ENCODE peak calls at places on chromosomes 11 and 22, in four cellular contexts. M is left ventricle myocardium inferior; F is A673; C is CD4-positive, alpha-beta T cell. I is an unnamed sample.

GRCh38 chr22:19850482-19851109 is 4.1 kb downstream of the GNB1L start:
- DNase-seq in C (no peak), F (no peak), M (no peak), I (no peak)

GRCh38 chr11:33935466-33935865 is 43.6 kb upstream of the LMO2 start:
- DNase-seq in F (no peak), C (no peak), M (no peak), I (no peak)

GRCh38 chr11:122863704-122864326 is 18.7 kb upstream of the JHY start:
- DNase-seq in C (peak; percentile 24), M (peak; percentile 32), F (peak; percentile 71), I (no peak)

GRCh38 chr22:31738566-31738965 is 11.4 kb downstream of the PRR14L start:
- DNase-seq in F (peak; percentile 11), M (no peak), C (no peak), I (no peak)

GRCh38 chr22:19430890-19431541 is 517 bp downstream of the HIRA start:
- DNase-seq in M (peak; percentile 29), C (no peak), F (peak; percentile 23), I (peak; percentile 14)

GRCh38 chr11:95337175-95337957 is 106.4 kb upstream of the SESN3 start:
- DNase-seq in C (no peak), M (peak; percentile 77), F (peak; percentile 75), I (no peak)

GRCh38 chr11:116707746-116708145 is 65.0 kb downstream of the BUD13 start:
- DNase-seq in C (no peak), M (no peak), F (no peak), I (no peak)

GRCh38 chr11:89736566-89736965 is 26.5 kb downstream of the TRIM77 start:
- DNase-seq in M (no peak), C (no peak), F (no peak), I (no peak)

GRCh38 chr11:110078923-110079544 is 14.2 kb upstream of the ZC3H12C start:
- DNase-seq in M (no peak), F (no peak), C (no peak), I (no peak)

GRCh38 chr11:61598886-61599868 is 18.3 kb upstream of the SYT7 start:
- DNase-seq in F (no peak), M (peak; percentile 60), C (no peak), I (no peak)

GRCh38 chr11:106088896-106089295 is 11.4 kb downstream of the AASDHPPT start:
- DNase-seq in F (no peak), C (no peak), M (no peak), I (no peak)

GRCh38 chr22:19745155-19746133 is 15.1 kb upstream of the TBX1 start:
- DNase-seq in F (no peak), C (no peak), M (peak; percentile 79), I (no peak)

GRCh38 chr11:133833899-133834296 is 11.4 kb downstream of the SPATA19 start:
- DNase-seq in M (no peak), F (no peak), C (no peak), I (no peak)

GRCh38 chr11:133836076-133836548 is 9.2 kb downstream of the SPATA19 start:
- DNase-seq in M (no peak), F (no peak), C (no peak), I (no peak)

GRCh38 chr11:133834399-133835257 is 10.7 kb downstream of the SPATA19 start:
- DNase-seq in M (no peak), F (no peak), C (no peak), I (no peak)

GRCh38 chr11:133833101-133833898 is 12.0 kb downstream of the SPATA19 start:
- DNase-seq in M (no peak), F (peak; percentile 27), C (no peak), I (no peak)

GRCh38 chr11:133835258-133836075 is 9.8 kb downstream of the SPATA19 start:
- DNase-seq in F (peak; percentile 59), C (no peak), M (no peak), I (no peak)
- H3K9me3 ChIP-seq in F (no peaks in the 10 kb centered on the region), C (no peaks in the 10 kb centered on the region), M (peaks cover 8% of the 10 kb centered on the region), I (no peaks in the 10 kb centered on the region)

DNA sequence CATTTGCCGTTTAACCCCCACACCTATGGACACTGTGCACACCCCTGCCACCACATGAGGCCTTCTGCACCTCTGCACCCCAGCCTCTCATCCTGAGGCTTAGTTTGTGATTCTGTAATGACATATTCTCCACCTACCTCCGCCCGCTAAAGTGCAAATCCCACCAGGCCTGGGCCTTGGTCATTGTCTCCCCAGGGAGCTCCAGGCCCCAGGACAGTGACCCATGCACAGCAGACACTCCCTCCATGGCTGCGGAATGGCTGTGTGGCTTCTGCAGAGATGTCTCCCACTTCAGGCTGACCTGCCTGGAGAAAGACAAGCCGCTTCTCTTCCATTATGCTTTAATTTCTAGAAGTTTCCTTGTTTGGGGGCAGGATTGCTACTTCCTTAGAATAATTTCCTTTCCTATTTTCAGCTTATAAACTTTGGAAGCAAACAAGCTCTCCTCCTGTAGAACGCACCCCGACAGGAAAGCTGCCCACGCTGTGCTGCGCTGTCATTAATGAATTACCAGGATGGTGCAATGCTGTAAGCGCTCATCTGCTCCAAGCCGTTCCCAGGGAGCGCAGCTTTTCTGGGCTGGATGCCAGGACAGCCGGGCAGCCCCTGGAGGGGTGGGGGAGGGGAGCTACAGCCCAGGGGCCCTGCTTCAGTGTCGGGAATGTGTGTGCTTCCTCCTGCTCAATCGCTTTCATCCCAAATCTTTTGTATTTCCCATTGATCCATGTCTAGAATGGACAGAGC is 618.0 kb downstream of the BRD1 start:
- DNase-seq in C (no peak), M (peak; percentile 4), F (peak; percentile 91), I (no peak)
- H3K9me3 ChIP-seq in C (no peaks in the 10 kb centered on the region), M (no peaks in the 10 kb centered on the region), F (no peaks in the 10 kb centered on the region), I (no peaks in the 10 kb centered on the region)

GRCh38 chr22:47449508-47450270 is 687.2 kb downstream of the TBC1D22A start:
- DNase-seq in F (no peak), C (no peak), M (no peak), I (no peak)

GRCh38 chr22:47450876-47451475 is 688.5 kb downstream of the TBC1D22A start:
- DNase-seq in F (no peak), C (no peak), M (no peak), I (no peak)

GRCh38 chr22:47446821-47447810 is 684.7 kb downstream of the TBC1D22A start:
- DNase-seq in C (no peak), F (no peak), M (no peak), I (no peak)

GRCh38 chr22:47446331-47446730 is 683.9 kb downstream of the TBC1D22A start:
- DNase-seq in C (no peak), F (no peak), M (no peak), I (no peak)

GRCh38 chr22:47448231-47449035 is 686.0 kb downstream of the TBC1D22A start:
- DNase-seq in F (no peak), M (no peak), C (no peak), I (no peak)
- H3K9me3 ChIP-seq in F (no peaks in the 10 kb centered on the region), M (peaks cover 7% of the 10 kb centered on the region), C (peaks cover 5% of the 10 kb centered on the region), I (no peaks in the 10 kb centered on the region)

DNA sequence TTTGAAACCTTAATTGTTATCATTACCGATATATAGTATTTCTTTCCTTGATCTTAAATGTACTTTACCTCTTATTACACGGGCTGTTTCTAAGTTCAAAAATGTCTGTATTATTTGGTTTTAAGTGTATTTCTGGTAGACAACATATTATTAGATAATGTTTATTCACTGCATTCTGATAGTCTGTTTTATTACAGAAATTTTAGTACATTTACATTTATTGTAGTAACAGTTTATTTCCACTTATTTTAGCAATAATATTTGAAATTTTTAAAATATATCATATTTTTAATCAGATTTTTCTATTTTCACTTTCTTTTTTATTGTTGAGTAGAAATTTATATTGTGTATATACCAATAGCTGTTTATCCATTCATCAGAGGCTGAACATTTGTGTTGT is 1195.2 kb downstream of the TBC1D22A start:
- DNase-seq in F (no peak), M (no peak), C (no peak), I (no peak)
- H3K9me3 ChIP-seq in F (no peaks in the 10 kb centered on the region), M (peaks cover 34% of the 10 kb centered on the region), C (peaks cover 6% of the 10 kb centered on the region), I (peaks cover 3% of the 10 kb centered on the region)

GRCh38 chr11:17371614-17372013 is 16.8 kb downstream of the KCNJ11 start:
- DNase-seq in M (no peak), C (no peak), F (peak; percentile 12), I (no peak)
- H3K9me3 ChIP-seq in M (peaks cover 64% of the 10 kb centered on the region), C (peaks cover 49% of the 10 kb centered on the region), F (peaks cover 26% of the 10 kb centered on the region), I (peaks cover 21% of the 10 kb centered on the region)

GRCh38 chr11:69012092-69013008 is 696 bp downstream of the MRGPRF start:
- DNase-seq in M (no peak), C (no peak), F (no peak), I (no peak)

GRCh38 chr11:69010964-69011623 is 2.0 kb downstream of the MRGPRF start:
- DNase-seq in M (peak; percentile 72), F (peak; percentile 82), C (no peak), I (no peak)

GRCh38 chr11:69010361-69010891 is 2.6 kb downstream of the MRGPRF start:
- DNase-seq in C (no peak), M (no peak), F (no peak), I (no peak)

GRCh38 chr11:69013009-69013951 is at the start of gene MRGPRF:
- DNase-seq in C (no peak), M (peak; percentile 92), F (peak; percentile 88), I (no peak)

GRCh38 chr11:69011624-69012091 is 1.4 kb downstream of the MRGPRF start:
- DNase-seq in F (no peak), C (no peak), M (no peak), I (no peak)
- H3K9me3 ChIP-seq in F (no peaks in the 10 kb centered on the region), C (no peaks in the 10 kb centered on the region), M (no peaks in the 10 kb centered on the region), I (no peaks in the 10 kb centered on the region)

GRCh38 chr11:1412377-1413095 is 22.8 kb downstream of the BRSK2 start:
- DNase-seq in M (no peak), C (no peak), F (no peak), I (no peak)

GRCh38 chr11:1411301-1411700 is 21.6 kb downstream of the BRSK2 start:
- DNase-seq in F (no peak), M (no peak), C (no peak), I (no peak)

GRCh38 chr11:1414650-1415049 is 24.9 kb downstream of the BRSK2 start:
- DNase-seq in M (no peak), C (no peak), F (no peak), I (no peak)

GRCh38 chr11:1419811-1420210 is 30.1 kb downstream of the BRSK2 start:
- DNase-seq in M (no peak), F (no peak), C (no peak), I (no peak)

GRCh38 chr11:1415631-1416030 is 25.9 kb downstream of the BRSK2 start:
- DNase-seq in M (no peak), C (no peak), F (no peak), I (no peak)
- H3K9me3 ChIP-seq in M (peaks cover 49% of the 10 kb centered on the region), C (peaks cover 40% of the 10 kb centered on the region), F (peaks cover 12% of the 10 kb centered on the region), I (peaks cover 2% of the 10 kb centered on the region)

GRCh38 chr22:48503876-48504275 is 1323.8 kb downstream of the BRD1 start:
- DNase-seq in F (no peak), M (no peak), C (no peak), I (no peak)
- H3K9me3 ChIP-seq in F (no peaks in the 10 kb centered on the region), M (no peaks in the 10 kb centered on the region), C (no peaks in the 10 kb centered on the region), I (no peaks in the 10 kb centered on the region)